ENCODE peak calls at places on chromosomes 12 and 14, in seven cellular contexts. One of them, this sample, is unnamed.

GRCh38 chr12:75437564-75437963 is 43.0 kb upstream of the GLIPR1 start:
- DNase-seq in AG09309: no peak
- DNase-seq in ELR: peak; percentile 38
- DNase-seq in GM20000: no peak
- DNase-seq in stimulated activated CD8-positive, alpha-beta memory T cell treated with anti-CD3 and anti-CD28 coated beads, Interleukin-4, amount 100 ng/mL, for 1 hour: no peak
- DNase-seq in amniotic epithelial cell: peak; percentile 73
- DNase-seq in stimulated activated CD4-positive, alpha-beta T cell treated with anti-CD3 and anti-CD28 coated beads, Interleukin-1b, Interleukin-23, amount 100 ng/mL, for 1 hour: no peak
- DNase-seq in this sample: no peak

GRCh38 chr12:96902076-96902475 is 5.0 kb upstream of the NEDD1 start:
- DNase-seq in amniotic epithelial cell: no peak
- DNase-seq in GM20000: no peak
- DNase-seq in stimulated activated CD8-positive, alpha-beta memory T cell treated with anti-CD3 and anti-CD28 coated beads, Interleukin-4, amount 100 ng/mL, for 1 hour: no peak
- DNase-seq in ELR: peak; percentile 25
- DNase-seq in stimulated activated CD4-positive, alpha-beta T cell treated with anti-CD3 and anti-CD28 coated beads, Interleukin-1b, Interleukin-23, amount 100 ng/mL, for 1 hour: no peak
- DNase-seq in AG09309: no peak
- DNase-seq in this sample: no peak

GRCh38 chr12:131282292-131283080 is 328.8 kb downstream of the ADGRD1 start:
- DNase-seq in stimulated activated CD4-positive, alpha-beta T cell treated with anti-CD3 and anti-CD28 coated beads, Interleukin-1b, Interleukin-23, amount 100 ng/mL, for 1 hour: no peak
- DNase-seq in stimulated activated CD8-positive, alpha-beta memory T cell treated with anti-CD3 and anti-CD28 coated beads, Interleukin-4, amount 100 ng/mL, for 1 hour: no peak
- DNase-seq in GM20000: no peak
- DNase-seq in AG09309: no peak
- DNase-seq in amniotic epithelial cell: no peak
- DNase-seq in ELR: no peak
- DNase-seq in this sample: peak; percentile 7

GRCh38 chr14:103087343-103087835 is 3.4 kb downstream of the LBHD2 start:
- DNase-seq in stimulated activated CD8-positive, alpha-beta memory T cell treated with anti-CD3 and anti-CD28 coated beads, Interleukin-4, amount 100 ng/mL, for 1 hour: no peak
- DNase-seq in AG09309: no peak
- DNase-seq in stimulated activated CD4-positive, alpha-beta T cell treated with anti-CD3 and anti-CD28 coated beads, Interleukin-1b, Interleukin-23, amount 100 ng/mL, for 1 hour: no peak
- DNase-seq in amniotic epithelial cell: no peak
- DNase-seq in ELR: no peak
- DNase-seq in GM20000: no peak
- DNase-seq in this sample: no peak

GRCh38 chr14:96255501-96256366 is at the start of gene BDKRB1:
- DNase-seq in stimulated activated CD8-positive, alpha-beta memory T cell treated with anti-CD3 and anti-CD28 coated beads, Interleukin-4, amount 100 ng/mL, for 1 hour: no peak
- DNase-seq in GM20000: no peak
- DNase-seq in amniotic epithelial cell: peak; percentile 99
- DNase-seq in ELR: peak; percentile 87
- DNase-seq in AG09309: peak; percentile 89
- DNase-seq in stimulated activated CD4-positive, alpha-beta T cell treated with anti-CD3 and anti-CD28 coated beads, Interleukin-1b, Interleukin-23, amount 100 ng/mL, for 1 hour: no peak
- DNase-seq in this sample: no peak

GRCh38 chr12:76922821-76923315 is 44.0 kb upstream of the CSRP2 start:
- DNase-seq in ELR: peak; percentile 17
- DNase-seq in stimulated activated CD8-positive, alpha-beta memory T cell treated with anti-CD3 and anti-CD28 coated beads, Interleukin-4, amount 100 ng/mL, for 1 hour: no peak
- DNase-seq in amniotic epithelial cell: no peak
- DNase-seq in AG09309: no peak
- DNase-seq in stimulated activated CD4-positive, alpha-beta T cell treated with anti-CD3 and anti-CD28 coated beads, Interleukin-1b, Interleukin-23, amount 100 ng/mL, for 1 hour: no peak
- DNase-seq in GM20000: no peak
- DNase-seq in this sample: no peak

GRCh38 chr12:88518863-88519403 is 61.3 kb downstream of the KITLG start:
- DNase-seq in AG09309: no peak
- DNase-seq in GM20000: no peak
- DNase-seq in stimulated activated CD4-positive, alpha-beta T cell treated with anti-CD3 and anti-CD28 coated beads, Interleukin-1b, Interleukin-23, amount 100 ng/mL, for 1 hour: no peak
- DNase-seq in stimulated activated CD8-positive, alpha-beta memory T cell treated with anti-CD3 and anti-CD28 coated beads, Interleukin-4, amount 100 ng/mL, for 1 hour: no peak
- DNase-seq in amniotic epithelial cell: no peak
- DNase-seq in ELR: no peak
- DNase-seq in this sample: no peak

GRCh38 chr14:21169587-21169986 is 13.7 kb upstream of the OR5AU1 start:
- DNase-seq in ELR: no peak
- DNase-seq in stimulated activated CD8-positive, alpha-beta memory T cell treated with anti-CD3 and anti-CD28 coated beads, Interleukin-4, amount 100 ng/mL, for 1 hour: no peak
- DNase-seq in amniotic epithelial cell: no peak
- DNase-seq in stimulated activated CD4-positive, alpha-beta T cell treated with anti-CD3 and anti-CD28 coated beads, Interleukin-1b, Interleukin-23, amount 100 ng/mL, for 1 hour: no peak
- DNase-seq in GM20000: no peak
- DNase-seq in AG09309: no peak
- DNase-seq in this sample: no peak

GRCh38 chr14:94180655-94181271 is 6.6 kb downstream of the PPP4R4 start:
- DNase-seq in stimulated activated CD8-positive, alpha-beta memory T cell treated with anti-CD3 and anti-CD28 coated beads, Interleukin-4, amount 100 ng/mL, for 1 hour: no peak
- DNase-seq in ELR: peak; percentile 82
- DNase-seq in stimulated activated CD4-positive, alpha-beta T cell treated with anti-CD3 and anti-CD28 coated beads, Interleukin-1b, Interleukin-23, amount 100 ng/mL, for 1 hour: no peak
- DNase-seq in amniotic epithelial cell: peak; percentile 32
- DNase-seq in GM20000: peak; percentile 55
- DNase-seq in AG09309: no peak
- DNase-seq in this sample: no peak

GRCh38 chr14:89767861-89768268 is 186.7 kb downstream of the EFCAB11 start:
- DNase-seq in ELR: peak; percentile 60
- DNase-seq in GM20000: peak; percentile 50
- DNase-seq in stimulated activated CD4-positive, alpha-beta T cell treated with anti-CD3 and anti-CD28 coated beads, Interleukin-1b, Interleukin-23, amount 100 ng/mL, for 1 hour: peak; percentile 8
- DNase-seq in stimulated activated CD8-positive, alpha-beta memory T cell treated with anti-CD3 and anti-CD28 coated beads, Interleukin-4, amount 100 ng/mL, for 1 hour: peak; percentile 26
- DNase-seq in AG09309: peak; percentile 7
- DNase-seq in amniotic epithelial cell: peak; percentile 64
- DNase-seq in this sample: no peak

GRCh38 chr14:95319312-95320075 is at the start of gene CLMN:
- DNase-seq in amniotic epithelial cell: peak; percentile 24
- DNase-seq in GM20000: peak; percentile 90
- DNase-seq in stimulated activated CD8-positive, alpha-beta memory T cell treated with anti-CD3 and anti-CD28 coated beads, Interleukin-4, amount 100 ng/mL, for 1 hour: no peak
- DNase-seq in ELR: peak; percentile 48
- DNase-seq in AG09309: no peak
- DNase-seq in stimulated activated CD4-positive, alpha-beta T cell treated with anti-CD3 and anti-CD28 coated beads, Interleukin-1b, Interleukin-23, amount 100 ng/mL, for 1 hour: no peak
- DNase-seq in this sample: no peak

GRCh38 chr14:50529288-50530179 is 2.8 kb downstream of the MAP4K5 start:
- DNase-seq in stimulated activated CD8-positive, alpha-beta memory T cell treated with anti-CD3 and anti-CD28 coated beads, Interleukin-4, amount 100 ng/mL, for 1 hour: no peak
- DNase-seq in ELR: peak; percentile 79
- DNase-seq in stimulated activated CD4-positive, alpha-beta T cell treated with anti-CD3 and anti-CD28 coated beads, Interleukin-1b, Interleukin-23, amount 100 ng/mL, for 1 hour: no peak
- DNase-seq in AG09309: no peak
- DNase-seq in amniotic epithelial cell: no peak
- DNase-seq in GM20000: no peak
- DNase-seq in this sample: no peak

GRCh38 chr14:43479751-43480150 is 1027.3 kb downstream of the FSCB start:
- DNase-seq in stimulated activated CD4-positive, alpha-beta T cell treated with anti-CD3 and anti-CD28 coated beads, Interleukin-1b, Interleukin-23, amount 100 ng/mL, for 1 hour: no peak
- DNase-seq in ELR: no peak
- DNase-seq in stimulated activated CD8-positive, alpha-beta memory T cell treated with anti-CD3 and anti-CD28 coated beads, Interleukin-4, amount 100 ng/mL, for 1 hour: no peak
- DNase-seq in amniotic epithelial cell: no peak
- DNase-seq in AG09309: no peak
- DNase-seq in GM20000: no peak
- DNase-seq in this sample: no peak

GRCh38 chr12:7832059-7832696 is 40.5 kb downstream of the SLC2A14 start:
- DNase-seq in ELR: peak; percentile 70
- DNase-seq in stimulated activated CD8-positive, alpha-beta memory T cell treated with anti-CD3 and anti-CD28 coated beads, Interleukin-4, amount 100 ng/mL, for 1 hour: no peak
- DNase-seq in AG09309: peak; percentile 4
- DNase-seq in stimulated activated CD4-positive, alpha-beta T cell treated with anti-CD3 and anti-CD28 coated beads, Interleukin-1b, Interleukin-23, amount 100 ng/mL, for 1 hour: no peak
- DNase-seq in amniotic epithelial cell: peak; percentile 49
- DNase-seq in GM20000: peak; percentile 72
- DNase-seq in this sample: no peak

GRCh38 chr12:39405580-39405979 is 37.3 kb downstream of the KIF21A start:
- DNase-seq in stimulated activated CD4-positive, alpha-beta T cell treated with anti-CD3 and anti-CD28 coated beads, Interleukin-1b, Interleukin-23, amount 100 ng/mL, for 1 hour: no peak
- DNase-seq in GM20000: no peak
- DNase-seq in AG09309: no peak
- DNase-seq in stimulated activated CD8-positive, alpha-beta memory T cell treated with anti-CD3 and anti-CD28 coated beads, Interleukin-4, amount 100 ng/mL, for 1 hour: no peak
- DNase-seq in ELR: no peak
- DNase-seq in amniotic epithelial cell: no peak
- DNase-seq in this sample: no peak

GRCh38 chr14:79842270-79842669 is 369.0 kb downstream of the DIO2 start:
- DNase-seq in ELR: peak; percentile 25
- DNase-seq in GM20000: no peak
- DNase-seq in amniotic epithelial cell: peak; percentile 62
- DNase-seq in stimulated activated CD8-positive, alpha-beta memory T cell treated with anti-CD3 and anti-CD28 coated beads, Interleukin-4, amount 100 ng/mL, for 1 hour: no peak
- DNase-seq in AG09309: peak; percentile 46
- DNase-seq in stimulated activated CD4-positive, alpha-beta T cell treated with anti-CD3 and anti-CD28 coated beads, Interleukin-1b, Interleukin-23, amount 100 ng/mL, for 1 hour: no peak
- DNase-seq in this sample: peak; percentile 60

GRCh38 chr14:76309572-76310551 is 66.1 kb upstream of the ESRRB start:
- DNase-seq in ELR: no peak
- DNase-seq in GM20000: no peak
- DNase-seq in stimulated activated CD8-positive, alpha-beta memory T cell treated with anti-CD3 and anti-CD28 coated beads, Interleukin-4, amount 100 ng/mL, for 1 hour: no peak
- DNase-seq in AG09309: no peak
- DNase-seq in stimulated activated CD4-positive, alpha-beta T cell treated with anti-CD3 and anti-CD28 coated beads, Interleukin-1b, Interleukin-23, amount 100 ng/mL, for 1 hour: no peak
- DNase-seq in amniotic epithelial cell: no peak
- DNase-seq in this sample: peak; percentile 68

GRCh38 chr12:32854097-32854496 is 42.5 kb downstream of the PKP2 start:
- DNase-seq in stimulated activated CD4-positive, alpha-beta T cell treated with anti-CD3 and anti-CD28 coated beads, Interleukin-1b, Interleukin-23, amount 100 ng/mL, for 1 hour: no peak
- DNase-seq in ELR: no peak
- DNase-seq in AG09309: no peak
- DNase-seq in amniotic epithelial cell: no peak
- DNase-seq in stimulated activated CD8-positive, alpha-beta memory T cell treated with anti-CD3 and anti-CD28 coated beads, Interleukin-4, amount 100 ng/mL, for 1 hour: no peak
- DNase-seq in GM20000: no peak
- DNase-seq in this sample: no peak

GRCh38 chr14:53630336-53630735 is 326.3 kb downstream of the BMP4 start:
- DNase-seq in ELR: no peak
- DNase-seq in stimulated activated CD8-positive, alpha-beta memory T cell treated with anti-CD3 and anti-CD28 coated beads, Interleukin-4, amount 100 ng/mL, for 1 hour: no peak
- DNase-seq in stimulated activated CD4-positive, alpha-beta T cell treated with anti-CD3 and anti-CD28 coated beads, Interleukin-1b, Interleukin-23, amount 100 ng/mL, for 1 hour: no peak
- DNase-seq in amniotic epithelial cell: no peak
- DNase-seq in GM20000: no peak
- DNase-seq in AG09309: no peak
- DNase-seq in this sample: no peak

GRCh38 chr14:99413172-99413571 is 67.5 kb downstream of the SETD3 start:
- DNase-seq in GM20000: no peak
- DNase-seq in stimulated activated CD8-positive, alpha-beta memory T cell treated with anti-CD3 and anti-CD28 coated beads, Interleukin-4, amount 100 ng/mL, for 1 hour: no peak
- DNase-seq in AG09309: no peak
- DNase-seq in ELR: no peak
- DNase-seq in stimulated activated CD4-positive, alpha-beta T cell treated with anti-CD3 and anti-CD28 coated beads, Interleukin-1b, Interleukin-23, amount 100 ng/mL, for 1 hour: no peak
- DNase-seq in amniotic epithelial cell: no peak
- DNase-seq in this sample: no peak

GRCh38 chr14:50599700-50600444 is 39.9 kb downstream of the ATL1 start:
- DNase-seq in stimulated activated CD8-positive, alpha-beta memory T cell treated with anti-CD3 and anti-CD28 coated beads, Interleukin-4, amount 100 ng/mL, for 1 hour: no peak
- DNase-seq in amniotic epithelial cell: peak; percentile 38
- DNase-seq in AG09309: peak; percentile 29
- DNase-seq in GM20000: peak; percentile 24
- DNase-seq in ELR: peak; percentile 65
- DNase-seq in stimulated activated CD4-positive, alpha-beta T cell treated with anti-CD3 and anti-CD28 coated beads, Interleukin-1b, Interleukin-23, amount 100 ng/mL, for 1 hour: no peak
- DNase-seq in this sample: no peak

GRCh38 chr12:52603314-52603713 is 2.1 kb upstream of the KRT72 start:
- DNase-seq in GM20000: no peak
- DNase-seq in ELR: peak; percentile 34
- DNase-seq in stimulated activated CD8-positive, alpha-beta memory T cell treated with anti-CD3 and anti-CD28 coated beads, Interleukin-4, amount 100 ng/mL, for 1 hour: no peak
- DNase-seq in stimulated activated CD4-positive, alpha-beta T cell treated with anti-CD3 and anti-CD28 coated beads, Interleukin-1b, Interleukin-23, amount 100 ng/mL, for 1 hour: no peak
- DNase-seq in AG09309: no peak
- DNase-seq in amniotic epithelial cell: no peak
- DNase-seq in this sample: no peak

GRCh38 chr12:112962561-112962960 is 15.8 kb upstream of the OAS2 start:
- DNase-seq in ELR: no peak
- DNase-seq in AG09309: no peak
- DNase-seq in stimulated activated CD4-positive, alpha-beta T cell treated with anti-CD3 and anti-CD28 coated beads, Interleukin-1b, Interleukin-23, amount 100 ng/mL, for 1 hour: no peak
- DNase-seq in amniotic epithelial cell: no peak
- DNase-seq in stimulated activated CD8-positive, alpha-beta memory T cell treated with anti-CD3 and anti-CD28 coated beads, Interleukin-4, amount 100 ng/mL, for 1 hour: no peak
- DNase-seq in GM20000: no peak
- DNase-seq in this sample: no peak

GRCh38 chr12:109606261-109607028 is 32.9 kb downstream of the MVK start:
- DNase-seq in stimulated activated CD4-positive, alpha-beta T cell treated with anti-CD3 and anti-CD28 coated beads, Interleukin-1b, Interleukin-23, amount 100 ng/mL, for 1 hour: no peak
- DNase-seq in stimulated activated CD8-positive, alpha-beta memory T cell treated with anti-CD3 and anti-CD28 coated beads, Interleukin-4, amount 100 ng/mL, for 1 hour: no peak
- DNase-seq in GM20000: no peak
- DNase-seq in amniotic epithelial cell: peak; percentile 33
- DNase-seq in ELR: no peak
- DNase-seq in AG09309: no peak
- DNase-seq in this sample: no peak

GRCh38 chr14:51202914-51203665 is 37.0 kb upstream of the TMX1 start:
- DNase-seq in GM20000: peak; percentile 34
- DNase-seq in amniotic epithelial cell: no peak
- DNase-seq in stimulated activated CD8-positive, alpha-beta memory T cell treated with anti-CD3 and anti-CD28 coated beads, Interleukin-4, amount 100 ng/mL, for 1 hour: no peak
- DNase-seq in AG09309: no peak
- DNase-seq in ELR: no peak
- DNase-seq in stimulated activated CD4-positive, alpha-beta T cell treated with anti-CD3 and anti-CD28 coated beads, Interleukin-1b, Interleukin-23, amount 100 ng/mL, for 1 hour: no peak
- DNase-seq in this sample: no peak

GRCh38 chr14:103740991-103741689 is 25.5 kb downstream of the ZFYVE21 start:
- DNase-seq in amniotic epithelial cell: peak; percentile 61
- DNase-seq in ELR: peak; percentile 45
- DNase-seq in stimulated activated CD4-positive, alpha-beta T cell treated with anti-CD3 and anti-CD28 coated beads, Interleukin-1b, Interleukin-23, amount 100 ng/mL, for 1 hour: no peak
- DNase-seq in GM20000: no peak
- DNase-seq in stimulated activated CD8-positive, alpha-beta memory T cell treated with anti-CD3 and anti-CD28 coated beads, Interleukin-4, amount 100 ng/mL, for 1 hour: no peak
- DNase-seq in AG09309: no peak
- DNase-seq in this sample: no peak

GRCh38 chr14:59356298-59356697 is 108.9 kb downstream of the GPR135 start:
- DNase-seq in GM20000: no peak
- DNase-seq in stimulated activated CD8-positive, alpha-beta memory T cell treated with anti-CD3 and anti-CD28 coated beads, Interleukin-4, amount 100 ng/mL, for 1 hour: no peak
- DNase-seq in amniotic epithelial cell: no peak
- DNase-seq in stimulated activated CD4-positive, alpha-beta T cell treated with anti-CD3 and anti-CD28 coated beads, Interleukin-1b, Interleukin-23, amount 100 ng/mL, for 1 hour: no peak
- DNase-seq in ELR: no peak
- DNase-seq in AG09309: no peak
- DNase-seq in this sample: no peak

GRCh38 chr14:101600891-101601602 is 39.8 kb downstream of the DIO3 start:
- DNase-seq in stimulated activated CD4-positive, alpha-beta T cell treated with anti-CD3 and anti-CD28 coated beads, Interleukin-1b, Interleukin-23, amount 100 ng/mL, for 1 hour: no peak
- DNase-seq in AG09309: no peak
- DNase-seq in stimulated activated CD8-positive, alpha-beta memory T cell treated with anti-CD3 and anti-CD28 coated beads, Interleukin-4, amount 100 ng/mL, for 1 hour: no peak
- DNase-seq in ELR: no peak
- DNase-seq in amniotic epithelial cell: no peak
- DNase-seq in GM20000: no peak
- DNase-seq in this sample: no peak

GRCh38 chr14:105299654-105300541 is 903 bp downstream of the BRF1 start:
- DNase-seq in AG09309: no peak
- DNase-seq in stimulated activated CD4-positive, alpha-beta T cell treated with anti-CD3 and anti-CD28 coated beads, Interleukin-1b, Interleukin-23, amount 100 ng/mL, for 1 hour: no peak
- DNase-seq in amniotic epithelial cell: peak; percentile 15
- DNase-seq in stimulated activated CD8-positive, alpha-beta memory T cell treated with anti-CD3 and anti-CD28 coated beads, Interleukin-4, amount 100 ng/mL, for 1 hour: no peak
- DNase-seq in GM20000: peak; percentile 35
- DNase-seq in ELR: peak; percentile 50
- DNase-seq in this sample: no peak

GRCh38 chr14:22276913-22277816 is 311.9 kb downstream of the DAD1 start:
- DNase-seq in amniotic epithelial cell: peak; percentile 16
- DNase-seq in stimulated activated CD8-positive, alpha-beta memory T cell treated with anti-CD3 and anti-CD28 coated beads, Interleukin-4, amount 100 ng/mL, for 1 hour: no peak
- DNase-seq in GM20000: peak; percentile 21
- DNase-seq in AG09309: no peak
- DNase-seq in ELR: peak; percentile 31
- DNase-seq in stimulated activated CD4-positive, alpha-beta T cell treated with anti-CD3 and anti-CD28 coated beads, Interleukin-1b, Interleukin-23, amount 100 ng/mL, for 1 hour: no peak
- DNase-seq in this sample: no peak

GRCh38 chr12:59040651-59041050 is 120.3 kb upstream of the LRIG3 start:
- DNase-seq in stimulated activated CD4-positive, alpha-beta T cell treated with anti-CD3 and anti-CD28 coated beads, Interleukin-1b, Interleukin-23, amount 100 ng/mL, for 1 hour: no peak
- DNase-seq in ELR: peak; percentile 76
- DNase-seq in AG09309: peak; percentile 60
- DNase-seq in GM20000: no peak
- DNase-seq in amniotic epithelial cell: peak; percentile 93
- DNase-seq in stimulated activated CD8-positive, alpha-beta memory T cell treated with anti-CD3 and anti-CD28 coated beads, Interleukin-4, amount 100 ng/mL, for 1 hour: no peak
- DNase-seq in this sample: no peak

This sample was measured in tibial artery.